ENCODE peak calls at places on chromosomes 4 and X, in five cellular contexts. A is fibroblast of lung; L is left colon; I is B cell; S is CD8-positive, alpha-beta T cell. O is an unnamed sample.

GRCh38 chrX:13899607-13900006 is 82.7 kb upstream of the GPM6B start:
- DNase-seq in I (no peak), L (no peak), A (peak; percentile 92), S (no peak), O (no peak)

GRCh38 chr4:99248714-99249113 is 29.7 kb upstream of the ADH6 start:
- DNase-seq in A (peak; percentile 50), I (no peak), L (no peak), S (no peak), O (no peak)

GRCh38 chrX:148517191-148517590 is 16.8 kb downstream of the AFF2 start:
- DNase-seq in S (no peak), A (no peak), L (no peak), I (no peak), O (no peak)

GRCh38 chrX:3815896-3816664 is 102.6 kb upstream of the PRKX start:
- DNase-seq in A (peak; percentile 23), S (peak; percentile 20), I (peak; percentile 50), L (peak; percentile 82), O (no peak)

GRCh38 chrX:109845996-109846395 is 112.9 kb upstream of the ACSL4 start:
- DNase-seq in L (no peak), I (no peak), A (no peak), S (no peak), O (no peak)

GRCh38 chrX:120560405-120560841 is 339 bp downstream of the CUL4B start:
- DNase-seq in S (peak; percentile 41), A (peak; percentile 47), I (peak; percentile 33), L (peak; percentile 51), O (no peak)

GRCh38 chr4:74446193-74446868 is 1.4 kb downstream of the AREG start:
- DNase-seq in S (no peak), L (no peak), I (no peak), A (no peak), O (no peak)

GRCh38 chr4:930827-931193 is 1.3 kb downstream of the GAK start:
- DNase-seq in A (no peak), I (no peak), L (no peak), S (no peak), O (no peak)

GRCh38 chr4:83625807-83626206 is 89.9 kb downstream of the GPAT3 start:
- DNase-seq in S (no peak), I (no peak), L (no peak), A (no peak), O (no peak)

GRCh38 chrX:109553862-109554261 is 17.2 kb downstream of the NXT2 start:
- DNase-seq in L (no peak), A (no peak), I (no peak), S (no peak), O (no peak)

GRCh38 chr4:84433603-84434232 is 65.4 kb downstream of the NKX6-1 start:
- DNase-seq in L (no peak), I (no peak), A (no peak), S (no peak), O (no peak)

GRCh38 chrX:23980063-23980462 is 46.9 kb downstream of the KLHL15 start:
- DNase-seq in I (no peak), S (no peak), A (no peak), L (no peak), O (no peak)

GRCh38 chrX:15930585-15930984 is 76.0 kb upstream of the AP1S2 start:
- DNase-seq in S (no peak), I (peak; percentile 8), A (peak; percentile 57), L (no peak), O (no peak)

GRCh38 chrX:22314692-22315091 is 42.0 kb downstream of the CBLL2 start:
- DNase-seq in A (no peak), S (no peak), I (no peak), L (no peak), O (no peak)

GRCh38 chr4:185305979-185306442 is 89.7 kb downstream of the LRP2BP start:
- DNase-seq in L (no peak), I (no peak), A (peak; percentile 78), S (no peak), O (no peak)

GRCh38 chr4:40881851-40882250 is 132.1 kb downstream of the NSUN7 start:
- DNase-seq in I (no peak), A (no peak), L (no peak), S (no peak), O (no peak)

GRCh38 chr4:162557516-162558106 is 393.8 kb upstream of the FSTL5 start:
- DNase-seq in S (no peak), I (no peak), L (no peak), A (no peak), O (no peak)

GRCh38 chr4:183940807-183941310 is 35.8 kb downstream of the STOX2 start:
- DNase-seq in I (no peak), L (no peak), S (no peak), A (no peak), O (no peak)

GRCh38 chr4:72107456-72107855 is 75.7 kb downstream of the NPFFR2 start:
- DNase-seq in L (no peak), S (no peak), A (no peak), I (no peak), O (no peak)

GRCh38 chrX:118847676-118848075 is 24.1 kb downstream of the ZCCHC12 start:
- DNase-seq in A (peak; percentile 57), L (no peak), S (no peak), I (peak; percentile 60), O (no peak)

GRCh38 chr4:15506464-15506863 is 36.8 kb downstream of the CC2D2A start:
- DNase-seq in S (no peak), L (no peak), I (no peak), A (peak; percentile 39), O (no peak)

GRCh38 chr4:114599231-114600065 is 841 bp downstream of the UGT8 start:
- DNase-seq in L (peak; percentile 75), A (peak; percentile 13), I (peak; percentile 48), S (no peak), O (no peak)

GRCh38 chr4:155248002-155248896 is 39.8 kb downstream of the NPY2R start:
- DNase-seq in L (no peak), S (no peak), I (no peak), A (no peak), O (no peak)

GRCh38 chrX:46602468-46603102 is 29.0 kb downstream of the CHST7 start:
- DNase-seq in A (no peak), I (no peak), L (no peak), S (no peak), O (no peak)

GRCh38 chr4:77734928-77735327 is 84.2 kb downstream of the CNOT6L start:
- DNase-seq in I (peak; percentile 31), S (peak; percentile 22), L (no peak), A (peak; percentile 71), O (peak; percentile 42)

GRCh38 chrX:79482686-79483085 is 115.6 kb upstream of the ITM2A start:
- DNase-seq in I (no peak), S (no peak), A (no peak), L (no peak), O (no peak)

GRCh38 chrX:51860679-51861078 is 32.7 kb upstream of the MAGED1 start:
- DNase-seq in A (peak; percentile 45), I (peak; percentile 15), S (no peak), L (peak; percentile 14), O (no peak)

GRCh38 chrX:19902110-19902509 is 14.7 kb upstream of the SH3KBP1 start:
- DNase-seq in A (no peak), S (no peak), I (no peak), L (no peak), O (no peak)

GRCh38 chr4:147453561-147454141 is 27.2 kb upstream of the EDNRA start:
- DNase-seq in I (no peak), L (no peak), S (no peak), A (peak; percentile 86), O (no peak)

GRCh38 chrX:15524417-15524816 is 23.8 kb downstream of the BMX start:
- DNase-seq in S (no peak), A (peak; percentile 6), I (no peak), L (no peak), O (no peak)

GRCh38 chrX:13256562-13256961 is 63.3 kb downstream of the ATXN3L start:
- DNase-seq in I (peak; percentile 23), L (no peak), A (no peak), S (no peak), O (no peak)

GRCh38 chr4:155666701-155667537 is at the start of gene GUCY1A1:
- DNase-seq in S (peak; percentile 15), L (peak; percentile 22), A (no peak), I (peak; percentile 27), O (peak; percentile 18)

GRCh38 chr4:4762909-4763814 is 96.3 kb upstream of the MSX1 start:
- DNase-seq in A (peak; percentile 49), L (no peak), S (no peak), I (no peak), O (peak; percentile 40)

GRCh38 chr4:26263165-26263564 is 57.6 kb upstream of the RBPJ start:
- DNase-seq in I (peak; percentile 27), A (no peak), L (no peak), S (no peak), O (no peak)

GRCh38 chrX:10048076-10048475 is 80.9 kb downstream of the CLDN34 start:
- DNase-seq in L (no peak), A (no peak), S (no peak), I (no peak), O (no peak)

GRCh38 chr4:88689877-88690276 is 7.8 kb downstream of the NAP1L5 start:
- DNase-seq in L (no peak), S (no peak), I (no peak), A (no peak), O (no peak)

GRCh38 chr4:26748805-26749204 is 111.8 kb upstream of the STIM2 start:
- DNase-seq in S (no peak), L (no peak), I (peak; percentile 7), A (no peak), O (no peak)

GRCh38 chrX:133350751-133351150 is 64.5 kb downstream of the GPC4 start:
- DNase-seq in A (peak; percentile 25), I (no peak), L (peak; percentile 43), S (no peak), O (no peak)